ENCODE peak calls at places on chromosomes 4 and X, in six cellular contexts. C is neuronal stem cell, Z is mesenchymal stem cell, L is H1, D is IMR-90, S is trophoblast cell. I is an unnamed sample.

GRCh38 chr4:78749258-78749971 is 26.7 kb upstream of the BMP2K start:
- DNase-seq in C (no peak), Z (no peak), L (no peak), D (no peak), S (no peak), I (no peak)

GRCh38 chr4:54063737-54064316 is 578 bp downstream of the CHIC2 start:
- DNase-seq in C (peak), Z (peak), L (no peak), D (no peak), S (peak), I (peak)

GRCh38 chr4:100849319-100849718 is 331.5 kb upstream of the EMCN start:
- DNase-seq in C (peak), Z (no peak), L (no peak), D (no peak), S (no peak), I (no peak)

GRCh38 chrX:129961180-129962083 is 21.0 kb upstream of the BCORL1 start:
- DNase-seq in C (no peak), Z (peak), L (no peak), D (no peak), S (peak), I (peak)

GRCh38 chrX:66892004-66892403 is 253.1 kb upstream of the EDA2R start:
- DNase-seq in C (no peak), Z (no peak), L (no peak), D (no peak), S (no peak), I (no peak)

GRCh38 chr4:185587444-185588161 is 52.3 kb upstream of the PDLIM3 start:
- DNase-seq in C (no peak), Z (peak), L (no peak), D (peak), S (peak), I (peak)

GRCh38 chr4:119478446-119479179 is 150.0 kb downstream of the PDE5A start:
- DNase-seq in C (no peak), Z (no peak), L (no peak), D (peak), S (no peak), I (no peak)

GRCh38 chr4:170226288-170226687 is 136.5 kb upstream of the AADAT start:
- DNase-seq in C (no peak), Z (no peak), L (no peak), D (no peak), S (peak), I (peak)

GRCh38 chrX:19791562-19791961 is 95.8 kb downstream of the SH3KBP1 start:
- DNase-seq in C (no peak), Z (peak), L (no peak), D (peak), S (no peak), I (no peak)

GRCh38 chr4:36243355-36244256 is 708 bp downstream of the ARAP2 start:
- DNase-seq in C (peak), Z (peak), L (no peak), D (peak), S (peak), I (peak)

GRCh38 chrX:14363719-14364118 is 165.6 kb upstream of the GLRA2 start:
- DNase-seq in C (no peak), Z (no peak), L (no peak), D (no peak), S (no peak), I (no peak)

GRCh38 chrX:101415180-101416130 is 7.4 kb downstream of the HNRNPH2 start:
- DNase-seq in C (peak), Z (peak), L (no peak), D (peak), S (peak), I (peak)

GRCh38 chrX:148577711-148578110 is 77.3 kb downstream of the AFF2 start:
- DNase-seq in C (no peak), Z (no peak), L (no peak), D (no peak), S (no peak), I (no peak)

GRCh38 chr4:52889354-52889753 is 27.2 kb downstream of the RASL11B start:
- DNase-seq in C (no peak), Z (no peak), L (no peak), D (no peak), S (no peak), I (no peak)

GRCh38 chr4:72375050-72375736 is 193.8 kb downstream of the ADAMTS3 start:
- DNase-seq in C (no peak), Z (peak), L (no peak), D (peak), S (peak), I (no peak)

GRCh38 chr4:76016383-76016782 is 6.9 kb downstream of the CXCL10 start:
- DNase-seq in C (no peak), Z (no peak), L (no peak), D (no peak), S (peak), I (peak)

GRCh38 chrX:154123241-154124219 is 20.5 kb upstream of the OPN1LW start:
- DNase-seq in C (no peak), Z (no peak), L (no peak), D (no peak), S (peak), I (no peak)

GRCh38 chrX:139881130-139881529 is 51.7 kb downstream of the ATP11C start:
- DNase-seq in C (no peak), Z (peak), L (no peak), D (peak), S (peak), I (no peak)

GRCh38 chrX:9878141-9878875 is 88.8 kb upstream of the CLDN34 start:
- DNase-seq in C (no peak), Z (no peak), L (no peak), D (peak), S (no peak), I (no peak)

GRCh38 chr4:38488891-38489861 is 174.8 kb upstream of the KLF3 start:
- DNase-seq in C (peak), Z (peak), L (no peak), D (no peak), S (peak), I (peak)

GRCh38 chr4:106316773-106317409 is 541 bp downstream of the AIMP1 start:
- DNase-seq in C (no peak), Z (peak), L (no peak), D (no peak), S (no peak), I (no peak)
- H4K91ac ChIP-seq in C (peak), Z (peak), L (peak), D (peak), S (peak), I (no peak)

DNA sequence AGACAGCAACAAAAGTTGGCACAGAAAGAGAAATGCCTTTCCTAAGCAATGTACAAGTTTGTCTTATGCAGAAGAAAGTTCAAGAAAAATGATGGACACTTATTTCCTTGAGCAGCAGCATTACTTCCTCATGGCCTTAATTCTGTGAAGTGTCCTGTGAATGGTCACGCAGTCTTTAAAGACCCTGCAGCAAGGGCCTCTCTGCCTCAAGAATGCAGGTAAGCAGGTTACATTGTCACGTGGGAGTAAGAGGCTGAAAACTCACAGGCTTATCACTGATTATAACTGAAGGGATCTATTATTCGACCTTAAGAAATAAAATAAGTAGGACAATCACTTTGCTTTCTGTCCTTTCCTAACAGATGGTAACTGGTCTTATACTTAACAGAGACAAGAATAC is 109.1 kb downstream of the ATP8A1 start:
- DNase-seq in C (no peak), Z (no peak), L (no peak), D (no peak), S (peak), I (no peak)
- H4K91ac ChIP-seq in C (no peak), Z (no peak), L (no peak), D (no peak), S (no peak), I (no peak)

GRCh38 chr4:1211371-1211770 is 37.6 kb downstream of the CTBP1 start:
- DNase-seq in C (no peak), Z (no peak), L (no peak), D (no peak), S (no peak), I (no peak)
- H4K91ac ChIP-seq in C (no peak), Z (no peak), L (no peak), D (peak), S (no peak), I (no peak)

GRCh38 chr4:12286351-12286750 is 857.7 kb upstream of the HS3ST1 start:
- DNase-seq in C (no peak), Z (no peak), L (no peak), D (no peak), S (no peak), I (no peak)
- H4K91ac ChIP-seq in C (no peak), Z (no peak), L (no peak), D (no peak), S (no peak), I (no peak)

I was measured in H9.